ENCODE peak calls at places on chromosome 7, in four cellular contexts. One of them, this sample, is unnamed.

GRCh38 chr7:142784096-142784495 is 13.3 kb downstream of the PRSS2 start:
- DNase-seq in HepG2: no peak
- DNase-seq in SK-N-SH: no peak
- DNase-seq in K562: no peak
- DNase-seq in this sample: no peak

GRCh38 chr7:27185013-27185707 is at the start of gene HOXA11:
- DNase-seq in HepG2: no peak
- DNase-seq in SK-N-SH: no peak
- DNase-seq in K562: no peak
- DNase-seq in this sample: no peak

GRCh38 chr7:139626817-139627216 is 103.3 kb downstream of the CLEC2L start:
- DNase-seq in HepG2: no peak
- DNase-seq in SK-N-SH: no peak
- DNase-seq in K562: no peak
- DNase-seq in this sample: no peak

GRCh38 chr7:146655928-146656797 is 539.6 kb downstream of the CNTNAP2 start:
- DNase-seq in HepG2: no peak
- DNase-seq in SK-N-SH: no peak
- DNase-seq in K562: no peak
- DNase-seq in this sample: no peak

GRCh38 chr7:12130664-12131063 is 80.4 kb upstream of the TMEM106B start:
- DNase-seq in HepG2: no peak
- DNase-seq in SK-N-SH: no peak
- DNase-seq in K562: no peak
- DNase-seq in this sample: no peak

GRCh38 chr7:104928721-104929400 is 85.1 kb upstream of the KMT2E start:
- DNase-seq in HepG2: no peak
- DNase-seq in SK-N-SH: no peak
- DNase-seq in K562: no peak
- DNase-seq in this sample: no peak

GRCh38 chr7:104010052-104010909 is 20.8 kb upstream of the RELN start:
- DNase-seq in HepG2: peak
- DNase-seq in SK-N-SH: no peak
- DNase-seq in K562: no peak
- DNase-seq in this sample: no peak

GRCh38 chr7:113698556-113699220 is 220.1 kb downstream of the PPP1R3A start:
- DNase-seq in HepG2: peak
- DNase-seq in SK-N-SH: peak
- DNase-seq in K562: peak
- DNase-seq in this sample: peak

GRCh38 chr7:148718431-148718830 is 19.7 kb downstream of the CUL1 start:
- DNase-seq in HepG2: no peak
- DNase-seq in SK-N-SH: no peak
- DNase-seq in K562: no peak
- DNase-seq in this sample: no peak

GRCh38 chr7:80876894-80877414 is 41.9 kb downstream of the SEMA3C start:
- DNase-seq in HepG2: no peak
- DNase-seq in SK-N-SH: peak
- DNase-seq in K562: no peak
- DNase-seq in this sample: peak
- H3K4me2 ChIP-seq in HepG2: no peak
- H3K4me2 ChIP-seq in SK-N-SH: peak
- H3K4me2 ChIP-seq in K562: no peak
- H3K4me2 ChIP-seq in this sample: peak

GRCh38 chr7:137878333-137878961 is 31.7 kb upstream of the DGKI start:
- DNase-seq in HepG2: no peak
- DNase-seq in SK-N-SH: no peak
- DNase-seq in K562: no peak
- DNase-seq in this sample: no peak
- TF ChIP-seq ELF1 in HepG2: no peak
- TF ChIP-seq ELF1 in SK-N-SH: no peak
- TF ChIP-seq ELF1 in K562: no peak
- TF ChIP-seq ELF1 in this sample: no peak

GRCh38 chr7:823639-824038 is 8.6 kb upstream of the SUN1 start:
- DNase-seq in HepG2: no peak
- DNase-seq in SK-N-SH: peak
- DNase-seq in K562: no peak
- DNase-seq in this sample: no peak

GRCh38 chr7:826230-826905 is 5.9 kb upstream of the SUN1 start:
- DNase-seq in HepG2: no peak
- DNase-seq in SK-N-SH: no peak
- DNase-seq in K562: no peak
- DNase-seq in this sample: no peak

GRCh38 chr7:824664-825063 is 7.6 kb upstream of the SUN1 start:
- DNase-seq in HepG2: no peak
- DNase-seq in SK-N-SH: no peak
- DNase-seq in K562: no peak
- DNase-seq in this sample: no peak

GRCh38 chr7:824106-824505 is 8.2 kb upstream of the SUN1 start:
- DNase-seq in HepG2: no peak
- DNase-seq in SK-N-SH: peak
- DNase-seq in K562: no peak
- DNase-seq in this sample: no peak

DNA sequence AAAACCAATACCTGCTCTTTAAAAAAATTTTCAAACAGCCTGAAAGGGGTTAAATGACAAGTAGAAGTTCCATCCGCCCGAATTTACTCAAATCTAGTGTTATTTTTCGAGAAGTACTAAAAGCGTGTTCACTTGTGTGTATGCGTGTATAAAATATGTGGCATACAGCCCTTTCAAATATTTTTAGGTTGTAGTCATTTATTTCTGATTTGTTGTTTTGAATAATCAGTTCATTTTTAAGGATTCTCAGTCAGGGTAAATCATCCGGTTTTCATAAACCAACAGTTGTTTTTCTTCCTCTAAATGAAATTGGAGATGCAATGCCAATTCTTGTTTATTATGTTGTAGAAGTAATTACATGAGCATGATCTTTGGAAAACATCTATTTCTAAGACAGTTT is 6.9 kb upstream of the SUN1 start:
- DNase-seq in HepG2: no peak
- DNase-seq in SK-N-SH: no peak
- DNase-seq in K562: no peak
- DNase-seq in this sample: no peak
- H3K4me2 ChIP-seq in HepG2: no peak
- H3K4me2 ChIP-seq in SK-N-SH: no peak
- H3K4me2 ChIP-seq in K562: no peak
- H3K4me2 ChIP-seq in this sample: no peak

DNA sequence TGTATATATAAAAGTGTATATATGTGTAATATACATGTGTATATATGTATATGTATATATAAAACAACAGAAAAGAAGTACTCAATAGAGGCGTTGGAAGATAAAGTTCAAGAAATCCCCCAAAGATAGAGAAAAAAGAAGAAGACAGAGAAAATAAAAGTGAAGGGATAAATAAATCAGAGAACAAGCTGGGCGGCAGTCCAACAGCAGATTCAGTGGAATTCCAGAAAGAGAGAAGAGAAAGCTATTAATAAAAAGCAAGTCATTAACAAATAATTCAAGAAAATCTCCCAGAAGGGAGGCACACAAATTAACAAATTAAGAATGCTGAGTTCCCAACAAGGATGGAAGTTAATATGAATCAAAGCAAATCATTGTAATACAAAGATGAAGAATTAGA is 59.3 kb upstream of the RNF148 start:
- DNase-seq in HepG2: no peak
- DNase-seq in SK-N-SH: no peak
- DNase-seq in K562: no peak
- DNase-seq in this sample: no peak
- TF ChIP-seq ELF1 in HepG2: no peak
- TF ChIP-seq ELF1 in SK-N-SH: no peak
- TF ChIP-seq ELF1 in K562: no peak
- TF ChIP-seq ELF1 in this sample: no peak

GRCh38 chr7:132872034-132872433 is 209.9 kb downstream of the CHCHD3 start:
- DNase-seq in HepG2: no peak
- DNase-seq in SK-N-SH: no peak
- DNase-seq in K562: no peak
- DNase-seq in this sample: no peak
- H3K4me2 ChIP-seq in HepG2: no peak
- H3K4me2 ChIP-seq in SK-N-SH: no peak
- H3K4me2 ChIP-seq in K562: no peak
- H3K4me2 ChIP-seq in this sample: no peak

GRCh38 chr7:81264116-81264515 is 345.3 kb upstream of the SEMA3C start:
- DNase-seq in HepG2: no peak
- DNase-seq in SK-N-SH: no peak
- DNase-seq in K562: no peak
- DNase-seq in this sample: no peak
- TF ChIP-seq ELF1 in HepG2: no peak
- TF ChIP-seq ELF1 in SK-N-SH: no peak
- TF ChIP-seq ELF1 in K562: no peak
- TF ChIP-seq ELF1 in this sample: no peak

This sample was measured in HCT116.